ENCODE peak calls at places on chromosomes 4 and X, in four cellular contexts. D is GM12878, Y is HepG2, B is K562. R is an unnamed sample.

GRCh38 chr4:38785901-38786402 is 3.2 kb upstream of the TLR10 start:
- DNase-seq in B (no peak), D (peak), Y (no peak), R (no peak)

GRCh38 chrX:43655151-43655676 is 885 bp upstream of the MAOA start:
- DNase-seq in B (no peak), Y (no peak), D (no peak), R (peak)

GRCh38 chrX:155251391-155251790 is 12.9 kb downstream of the RAB39B start:
- DNase-seq in D (no peak), Y (no peak), B (no peak), R (no peak)

GRCh38 chr4:11628093-11628725 is 199.5 kb upstream of the HS3ST1 start:
- DNase-seq in B (no peak), Y (no peak), D (no peak), R (no peak)

GRCh38 chr4:76600447-76600846 is 165.4 kb downstream of the SHROOM3 start:
- DNase-seq in Y (no peak), D (no peak), B (no peak), R (no peak)

GRCh38 chr4:168273838-168274237 is 44.7 kb downstream of the DDX60 start:
- DNase-seq in D (no peak), Y (no peak), B (no peak), R (no peak)

GRCh38 chrX:106302304-106302703 is 134.2 kb downstream of the PWWP3B start:
- DNase-seq in Y (peak), B (no peak), D (no peak), R (no peak)

GRCh38 chr4:138659640-138660325 is 355.8 kb upstream of the NOCT start:
- DNase-seq in B (no peak), D (no peak), Y (no peak), R (no peak)

GRCh38 chrX:20374450-20374849 is 107.7 kb upstream of the RPS6KA3 start:
- DNase-seq in B (no peak), D (no peak), Y (no peak), R (no peak)

GRCh38 chrX:154020500-154021115 is 906 bp upstream of the IRAK1 start:
- DNase-seq in Y (no peak), D (no peak), B (no peak), R (no peak)
- TF ChIP-seq BHLHE40 in Y (no peak), D (no peak), B (no peak), R (no peak)

GRCh38 chr4:183626168-183626567 is 32.8 kb downstream of the RWDD4 start:
- DNase-seq in Y (no peak), B (no peak), D (no peak), R (no peak)
- TF ChIP-seq SP1 in Y (no peak), B (no peak), D (no peak), R (no peak)

GRCh38 chr4:153248641-153249198 is 44.5 kb downstream of the TRIM2 start:
- DNase-seq in D (no peak), B (no peak), Y (no peak), R (peak)
- TF ChIP-seq BHLHE40 in D (no peak), B (no peak), Y (no peak), R (no peak)

GRCh38 chr4:136962868-136963267 is 569.4 kb downstream of the PCDH18 start:
- DNase-seq in D (no peak), B (no peak), Y (no peak), R (no peak)
- TF ChIP-seq SP1 in D (no peak), B (no peak), Y (no peak), R (no peak)

DNA sequence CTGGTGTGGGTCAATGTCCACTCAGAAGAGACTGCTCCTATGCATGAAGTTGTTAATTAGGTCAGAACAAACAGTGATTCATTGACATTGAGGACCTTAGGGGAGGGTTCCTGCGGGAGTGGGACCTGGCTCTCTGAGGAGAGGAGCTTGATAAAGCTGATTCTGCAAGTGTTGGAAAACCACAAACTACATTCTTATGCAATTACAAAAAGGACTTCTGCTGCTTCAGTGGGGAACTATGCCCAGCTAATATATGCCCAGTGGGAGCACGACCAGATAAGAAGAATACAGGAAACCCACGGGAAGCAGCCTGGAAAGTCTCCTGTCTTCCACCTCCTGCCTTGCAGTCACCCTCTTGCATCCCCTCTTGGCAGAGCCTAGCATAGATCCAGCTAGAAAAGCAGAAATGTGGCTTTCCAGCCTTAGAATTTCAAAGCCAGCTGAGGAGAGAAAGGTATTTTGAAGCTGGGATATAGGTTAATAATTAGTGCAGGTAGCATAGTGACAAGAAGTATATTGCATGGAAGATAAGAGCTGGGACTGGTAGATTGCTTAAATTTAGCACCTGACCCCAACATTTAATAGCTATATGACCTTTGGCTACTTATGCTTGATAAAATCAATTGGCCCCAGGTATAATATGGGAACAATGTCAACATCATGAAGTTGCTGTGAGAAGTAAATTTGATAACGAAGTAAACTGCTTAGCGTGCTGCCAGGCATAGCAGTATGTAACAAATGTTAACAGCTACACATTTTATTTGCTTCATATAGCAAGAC is 34.9 kb upstream of the UGT8 start:
- DNase-seq in D (no peak), B (no peak), Y (no peak), R (no peak)
- TF ChIP-seq BHLHE40 in D (no peak), B (no peak), Y (no peak), R (no peak)

GRCh38 chr4:105963461-105964400 is 68.5 kb downstream of the NPNT start:
- DNase-seq in D (no peak), Y (no peak), B (peak), R (no peak)
- TF ChIP-seq SP1 in D (no peak), Y (no peak), B (no peak), R (no peak)